ENCODE peak calls at places on chromosomes 2 and 18, in eight cellular contexts. E, B, D, G, J, H, R and Q are unnamed samples.

GRCh38 chr2:30147715-30148611 is 1.2 kb downstream of the YPEL5 start:
- DNase-seq in J (peak), B (peak), E (peak), R (peak), H (peak), G (peak), D (peak), Q (no peak)

GRCh38 chr2:98175811-98176210 is 88.8 kb downstream of the VWA3B start:
- DNase-seq in R (peak), B (no peak), H (peak), E (no peak), G (no peak), J (no peak), D (no peak), Q (no peak)

GRCh38 chr2:206230060-206230890 is 44.2 kb upstream of the ZDBF2 start:
- DNase-seq in H (peak), J (no peak), E (no peak), B (no peak), G (no peak), R (peak), D (peak), Q (peak)

GRCh38 chr18:28088477-28088876 is 88.5 kb downstream of the CDH2 start:
- DNase-seq in D (no peak), R (no peak), B (no peak), H (no peak), G (no peak), E (no peak), J (no peak), Q (no peak)

GRCh38 chr2:73295751-73296400 is 2.5 kb upstream of the EGR4 start:
- DNase-seq in J (no peak), H (no peak), R (peak), D (no peak), G (no peak), B (no peak), E (no peak), Q (peak)

GRCh38 chr2:67532325-67532724 is 135.2 kb downstream of the ETAA1 start:
- DNase-seq in D (no peak), R (no peak), H (no peak), G (no peak), E (no peak), B (no peak), J (no peak), Q (no peak)

GRCh38 chr2:171478345-171478744 is 43.9 kb upstream of the CYBRD1 start:
- DNase-seq in H (no peak), R (no peak), D (no peak), E (no peak), G (peak), J (no peak), B (no peak), Q (no peak)

GRCh38 chr18:46148810-46149209 is 44.6 kb downstream of the HAUS1 start:
- DNase-seq in G (peak), J (no peak), R (peak), H (peak), B (peak), E (peak), D (peak), Q (peak)